ENCODE peak calls at places on chromosomes 11 and 22, in four cellular contexts. F is left lung, A is ovary, T is lower leg skin. W is an unnamed sample.

GRCh38 chr22:19292262-19293230 is 1.0 kb upstream of the CLTCL1 start:
- DNase-seq in F (no peak), A (peak; percentile 21), T (peak; percentile 65), W (no peak)

GRCh38 chr22:28341001-28341400 is 338.6 kb downstream of the TTC28 start:
- DNase-seq in F (no peak), A (no peak), T (no peak), W (no peak)

GRCh38 chr22:46071451-46072029 is 78.8 kb upstream of the PPARA start:
- DNase-seq in F (peak; percentile 92), A (peak; percentile 97), T (peak; percentile 92), W (peak; percentile 90)

GRCh38 chr11:23727821-23728220 is 769.0 kb upstream of the LUZP2 start:
- DNase-seq in F (no peak), A (no peak), T (no peak), W (no peak)

GRCh38 chr11:93529707-93530467 is 13.3 kb downstream of the SMCO4 start:
- DNase-seq in F (peak; percentile 80), A (peak; percentile 51), T (no peak), W (no peak)

GRCh38 chr22:23215294-23216204 is 35.2 kb downstream of the BCR start:
- DNase-seq in F (no peak), A (peak; percentile 27), T (no peak), W (no peak)

GRCh38 chr22:24512043-24512442 is 16.9 kb downstream of the UPB1 start:
- DNase-seq in F (no peak), A (no peak), T (no peak), W (no peak)

GRCh38 chr11:113873241-113873626 is 2.1 kb downstream of the USP28 start:
- DNase-seq in F (no peak), A (no peak), T (no peak), W (no peak)

GRCh38 chr11:124799384-124800225 is 601 bp downstream of the MSANTD2 start:
- DNase-seq in F (peak; percentile 87), A (peak; percentile 16), T (peak; percentile 17), W (peak; percentile 7)

GRCh38 chr22:18068381-18068988 is 9.3 kb upstream of the PEX26 start:
- DNase-seq in F (no peak), A (no peak), T (no peak), W (no peak)

GRCh38 chr11:43866520-43866919 is 14.1 kb upstream of the ALKBH3 start:
- DNase-seq in F (no peak), A (no peak), T (no peak), W (no peak)

DNA sequence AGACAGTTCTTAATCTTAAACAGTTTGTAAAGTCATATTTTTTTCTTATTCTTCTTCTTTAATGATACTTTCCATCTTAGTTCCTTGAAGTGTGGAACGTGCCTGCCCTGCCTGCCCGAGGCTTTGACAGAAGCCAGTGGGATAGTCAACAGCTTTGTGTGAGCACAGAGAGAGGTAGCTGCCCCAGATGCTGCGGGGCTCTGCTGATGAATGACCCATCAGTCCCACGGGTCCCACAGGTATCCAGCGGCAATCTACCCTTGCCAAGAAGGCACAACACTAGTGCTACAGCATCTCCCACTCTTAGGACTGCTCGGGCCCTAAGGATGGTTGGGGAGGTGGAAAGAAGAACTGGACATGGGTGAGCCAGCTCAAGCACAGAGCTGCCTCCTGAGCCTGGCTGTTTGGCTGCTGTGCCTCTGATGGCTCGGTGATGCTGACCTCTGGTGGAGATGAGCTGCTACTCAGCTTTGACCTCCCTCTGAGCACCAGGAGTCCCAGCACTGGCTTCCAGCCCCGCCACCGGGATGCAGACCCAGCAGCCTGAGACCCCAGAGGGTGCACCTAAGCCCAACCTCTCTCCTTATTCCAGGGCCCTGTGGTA is 11.8 kb upstream of the APLNR start:
- DNase-seq in F (no peak), A (peak; percentile 25), T (peak; percentile 71), W (peak; percentile 36)
- TF ChIP-seq CTCF in F (peak; percentile 31), A (no peak), T (no peak), W (peak; percentile 73)

GRCh38 chr22:38034278-38034882 is 22.8 kb upstream of the PICK1 start:
- DNase-seq in F (peak; percentile 83), A (peak; percentile 70), T (no peak), W (peak; percentile 90)
- H3K4me3 ChIP-seq in F (no peak overlapping the region), A (no peak overlapping the region), T (no peak overlapping the region), W (no peak overlapping the region)

DNA sequence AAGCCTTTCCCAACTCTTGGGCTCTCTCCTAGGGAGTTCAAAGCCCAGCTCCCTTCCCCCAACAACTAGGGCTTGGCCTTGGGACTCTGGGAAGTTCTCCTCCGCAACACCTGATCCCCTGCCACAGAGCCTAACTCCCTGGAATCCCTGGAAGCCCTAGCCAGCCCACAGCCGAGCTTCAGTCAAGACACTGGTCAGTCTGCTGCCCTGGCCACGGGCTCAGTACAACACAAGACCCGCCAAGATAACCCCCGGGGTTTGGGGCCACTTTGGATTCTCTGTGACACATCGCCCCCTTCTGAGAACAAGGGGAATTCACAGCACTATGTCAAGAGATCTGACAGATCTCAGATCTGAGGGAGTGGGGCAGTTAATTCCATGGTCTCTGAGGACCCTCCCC is 58.3 kb downstream of the SLC22A12 start:
- DNase-seq in F (no peak), A (peak; percentile 48), T (no peak), W (no peak)
- TF ChIP-seq CTCF in F (no peak), A (peak; percentile 58), T (no peak), W (no peak)

DNA sequence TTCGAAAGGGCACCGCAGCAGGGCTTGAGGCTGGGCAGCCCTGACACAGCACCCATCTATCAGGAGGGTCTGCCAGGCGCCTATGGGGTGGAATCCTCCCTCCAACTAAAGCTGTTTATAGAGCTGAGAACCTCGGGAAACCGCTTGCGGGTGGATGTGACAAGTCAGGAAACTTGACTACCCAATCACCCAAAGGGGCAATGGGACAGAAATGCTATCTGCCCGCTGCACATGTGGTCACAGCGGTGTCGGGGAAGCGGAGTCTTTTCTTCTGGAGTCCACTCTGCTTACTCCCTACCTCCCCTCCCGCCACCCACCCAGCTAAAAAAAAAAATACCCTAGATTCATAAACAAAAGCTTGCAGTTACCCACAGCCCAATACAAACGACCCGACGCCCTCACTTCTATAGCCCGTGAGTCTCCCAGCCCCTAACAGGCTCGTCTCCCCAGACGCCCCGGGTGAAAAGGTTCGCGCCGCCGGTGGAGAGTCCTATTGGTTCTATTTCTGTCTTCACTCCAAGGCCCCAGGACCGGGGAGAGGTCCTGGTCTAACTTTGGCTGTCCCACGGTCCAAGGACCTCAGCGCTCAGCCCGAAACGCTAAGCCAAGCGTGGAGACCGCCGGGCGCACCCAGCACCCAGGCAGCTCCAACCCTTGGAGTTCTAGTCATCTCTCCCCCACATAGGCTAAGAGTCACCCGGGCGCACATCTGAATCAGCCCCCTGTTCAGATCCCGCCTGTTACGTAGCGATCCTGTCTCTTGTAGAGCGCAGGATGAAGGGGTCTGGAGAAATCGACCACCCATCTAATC is 1.4 kb downstream of the TRPC6 start:
- DNase-seq in F (peak; percentile 61), A (no peak), T (no peak), W (no peak)
- H3K4me3 ChIP-seq in F (peak overlapping the region; percentile 33), A (peak overlapping the region; percentile 41), T (peak overlapping the region; percentile 40), W (peak overlapping the region; percentile 61)

GRCh38 chr11:123354371-123354770 is 75.7 kb upstream of the GRAMD1B start:
- DNase-seq in F (no peak), A (no peak), T (no peak), W (no peak)

GRCh38 chr11:123360267-123360936 is 69.7 kb upstream of the GRAMD1B start:
- DNase-seq in F (no peak), A (no peak), T (no peak), W (no peak)

GRCh38 chr11:123356539-123356938 is 73.5 kb upstream of the GRAMD1B start:
- DNase-seq in F (no peak), A (no peak), T (no peak), W (no peak)

GRCh38 chr11:123357990-123358827 is 71.9 kb upstream of the GRAMD1B start:
- DNase-seq in F (peak; percentile 79), A (no peak), T (no peak), W (peak; percentile 30)

DNA sequence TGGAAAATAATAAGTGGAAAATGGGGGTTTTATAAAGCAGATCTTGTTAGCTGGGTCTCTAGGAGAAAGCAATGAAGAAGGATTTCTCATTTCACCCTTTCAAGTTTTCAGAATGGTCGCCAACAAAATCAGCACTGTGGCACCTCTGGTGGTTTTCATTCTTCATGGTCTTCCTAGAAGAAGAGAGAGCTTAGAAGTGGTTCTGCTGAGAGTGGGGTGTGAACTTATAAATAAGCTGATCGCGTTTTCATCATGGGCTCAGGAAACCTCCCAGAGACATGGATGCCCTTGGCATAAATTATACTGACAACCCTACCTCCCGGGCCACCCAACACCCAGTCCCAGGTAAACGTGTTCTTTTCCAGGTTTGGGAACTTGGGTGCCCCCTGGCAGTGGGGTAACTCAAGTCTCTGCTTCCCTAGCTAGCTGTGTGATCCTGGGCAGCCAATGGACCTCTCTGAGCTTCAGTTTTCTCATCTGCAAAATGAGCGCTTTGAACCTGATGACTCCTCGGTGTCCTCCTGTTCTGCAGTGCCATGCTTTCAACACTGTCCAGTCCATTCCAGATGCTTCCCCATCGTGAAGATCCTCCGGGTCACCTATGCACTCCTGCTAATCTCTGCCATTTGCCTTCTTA is 72.6 kb upstream of the GRAMD1B start:
- DNase-seq in F (no peak), A (no peak), T (no peak), W (no peak)
- TF ChIP-seq CTCF in F (no peak), A (no peak), T (no peak), W (no peak)

GRCh38 chr11:46048198-46048597 is 73.1 kb downstream of the PHF21A start:
- DNase-seq in F (no peak), A (no peak), T (no peak), W (no peak)
- H3K4me3 ChIP-seq in F (no peak overlapping the region), A (no peak overlapping the region), T (no peak overlapping the region), W (no peak overlapping the region)

W was measured in dorsolateral prefrontal cortex.